ENCODE peak calls at places on chromosomes 6 and 20, in nine cellular contexts. W is spleen, K is sigmoid colon, P is HepG2, J is K562, L is HCT116, E is endothelial cell of umbilical vein, Y is GM12878, Q is H1. N is an unnamed sample.

GRCh38 chr6:95648636-95649035 is 71.3 kb downstream of the MANEA start:
- DNase-seq in W (no peak), K (no peak), P (peak), J (no peak), L (no peak), E (no peak), Y (no peak), Q (no peak), N (no peak)

GRCh38 chr20:53774487-53775203 is 181.0 kb upstream of the ZNF217 start:
- DNase-seq in W (no peak), K (no peak), P (no peak), J (no peak), L (peak), E (peak), Y (no peak), Q (no peak), N (no peak)

GRCh38 chr20:36399147-36399968 is 93.2 kb downstream of the DLGAP4 start:
- DNase-seq in W (no peak), K (no peak), P (peak), J (peak), L (peak), E (peak), Y (no peak), Q (peak), N (no peak)

GRCh38 chr6:37029249-37029959 is 23.9 kb downstream of the FGD2 start:
- DNase-seq in W (peak), K (peak), P (peak), J (peak), L (peak), E (peak), Y (no peak), Q (peak), N (peak)

GRCh38 chr20:32358883-32359632 is 927 bp downstream of the ASXL1 start:
- DNase-seq in W (peak), K (peak), P (peak), J (peak), L (no peak), E (peak), Y (no peak), Q (peak), N (peak)

GRCh38 chr6:147438758-147439528 is 69.5 kb upstream of the SAMD5 start:
- DNase-seq in W (no peak), K (no peak), P (no peak), J (no peak), L (no peak), E (no peak), Y (no peak), Q (peak), N (peak)

GRCh38 chr6:155301867-155302266 is 12.4 kb downstream of the TFB1M start:
- DNase-seq in W (no peak), K (no peak), P (no peak), J (no peak), L (no peak), E (no peak), Y (no peak), Q (no peak), N (no peak)

GRCh38 chr6:43806041-43806757 is 36.2 kb downstream of the VEGFA start:
- DNase-seq in W (no peak), K (no peak), P (peak), J (no peak), L (no peak), E (no peak), Y (no peak), Q (no peak), N (no peak)

GRCh38 chr6:15368186-15368585 is 122.3 kb downstream of the JARID2 start:
- DNase-seq in W (no peak), K (no peak), P (no peak), J (no peak), L (no peak), E (no peak), Y (no peak), Q (no peak), N (no peak)

GRCh38 chr20:63826753-63827152 is 4.3 kb downstream of the ZBTB46 start:
- DNase-seq in W (no peak), K (no peak), P (no peak), J (no peak), L (no peak), E (no peak), Y (no peak), Q (no peak), N (no peak)

GRCh38 chr6:137241481-137242011 is 22.4 kb upstream of the IFNGR1 start:
- DNase-seq in W (no peak), K (no peak), P (peak), J (no peak), L (no peak), E (no peak), Y (no peak), Q (no peak), N (no peak)

GRCh38 chr20:58075980-58076749 is 152.3 kb downstream of the ANKRD60 start:
- DNase-seq in W (no peak), K (no peak), P (no peak), J (no peak), L (no peak), E (no peak), Y (no peak), Q (peak), N (peak)

GRCh38 chr20:1390552-1391403 is 2.1 kb downstream of the FKBP1A start:
- DNase-seq in W (no peak), K (no peak), P (no peak), J (no peak), L (no peak), E (peak), Y (no peak), Q (no peak), N (peak)

GRCh38 chr6:106249658-106250057 is 75.9 kb downstream of the ATG5 start:
- DNase-seq in W (no peak), K (no peak), P (no peak), J (no peak), L (no peak), E (no peak), Y (no peak), Q (no peak), N (no peak)

DNA sequence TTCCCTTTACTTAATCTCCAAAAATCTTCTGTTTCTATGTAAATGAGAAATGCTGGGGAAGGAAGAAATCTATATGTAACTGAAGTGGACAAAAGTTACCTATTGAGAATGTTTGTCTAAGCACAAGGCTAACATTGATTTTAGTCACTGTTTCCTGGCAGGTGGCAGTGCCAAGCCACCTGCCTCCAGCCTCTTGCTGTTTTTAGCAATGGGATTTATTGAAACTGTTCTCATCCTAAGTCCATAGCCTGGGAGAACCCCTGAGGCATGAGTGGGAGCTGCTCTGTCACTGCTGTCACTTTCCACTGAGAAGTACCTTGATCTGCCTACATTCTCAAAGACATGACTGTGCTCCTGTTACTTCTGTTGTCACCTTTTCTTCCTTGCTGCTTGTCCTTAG is 14.7 kb downstream of the ENPP3 start:
- DNase-seq in W (no peak), K (no peak), P (no peak), J (no peak), L (no peak), E (no peak), Y (no peak), Q (no peak), N (no peak)
- TF ChIP-seq POLR2AphosphoS5 in W (no peak), K (no peak), P (no peak), J (no peak), L (no peak), E (no peak), Y (no peak), Q (no peak), N (no peak)

DNA sequence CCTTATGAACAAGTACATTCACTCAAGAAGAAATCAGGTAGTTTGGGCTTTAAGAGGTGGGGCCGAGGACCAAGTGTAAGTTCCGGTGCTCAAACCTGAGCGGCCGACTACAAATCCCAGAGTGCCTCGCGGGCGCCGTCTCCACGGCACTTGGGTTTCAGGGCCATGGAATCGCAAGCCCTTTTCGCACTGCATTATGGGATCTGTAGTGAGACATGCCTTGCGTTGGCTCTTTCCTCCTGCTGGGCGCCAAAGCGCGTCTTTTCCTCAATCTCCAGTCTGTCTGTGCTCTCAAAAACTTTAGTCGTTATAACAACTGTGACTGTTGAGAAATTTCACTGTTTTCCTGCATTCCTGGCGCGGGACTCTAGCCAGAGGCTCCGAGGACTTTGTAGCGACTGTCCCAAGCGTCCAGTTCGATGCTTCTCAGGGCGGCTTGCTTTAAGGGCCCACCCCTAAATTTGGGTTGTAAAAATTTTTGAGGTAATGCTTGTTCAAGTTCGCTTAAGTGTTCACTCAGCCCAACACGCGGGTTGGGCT is 408 bp upstream of the FBXO9 start:
- DNase-seq in W (peak), K (peak), P (peak), J (peak), L (peak), E (peak), Y (peak), Q (peak), N (peak)
- TF ChIP-seq POLR2A in W (no peak), K (no peak), P (peak), J (no peak), L (peak), E (peak), Y (no peak), Q (no peak), N (no peak)

GRCh38 chr6:118544105-118544504 is 4.0 kb upstream of the PLN start:
- DNase-seq in W (no peak), K (no peak), P (no peak), J (no peak), L (no peak), E (peak), Y (no peak), Q (no peak), N (no peak)

GRCh38 chr6:118551063-118551672 is 3.1 kb downstream of the PLN start:
- DNase-seq in W (no peak), K (no peak), P (peak), J (peak), L (peak), E (peak), Y (no peak), Q (no peak), N (no peak)

GRCh38 chr6:118546164-118546929 is 1.7 kb upstream of the PLN start:
- DNase-seq in W (no peak), K (no peak), P (no peak), J (no peak), L (no peak), E (no peak), Y (no peak), Q (no peak), N (no peak)

GRCh38 chr6:118551673-118552063 is 3.6 kb downstream of the PLN start:
- DNase-seq in W (no peak), K (no peak), P (no peak), J (no peak), L (no peak), E (no peak), Y (no peak), Q (no peak), N (no peak)

GRCh38 chr6:118548136-118548535 is at the start of gene PLN:
- DNase-seq in W (no peak), K (no peak), P (no peak), J (peak), L (no peak), E (no peak), Y (no peak), Q (no peak), N (no peak)
- TF ChIP-seq POLR2AphosphoS5 in W (no peak), K (peak), P (no peak), J (no peak), L (no peak), E (no peak), Y (no peak), Q (no peak), N (no peak)

GRCh38 chr6:42787018-42787611 is 5.3 kb downstream of the BICRAL start:
- DNase-seq in W (no peak), K (no peak), P (no peak), J (no peak), L (no peak), E (no peak), Y (no peak), Q (no peak), N (no peak)

GRCh38 chr6:42791706-42792320 is 10.0 kb downstream of the BICRAL start:
- DNase-seq in W (no peak), K (no peak), P (no peak), J (no peak), L (no peak), E (no peak), Y (no peak), Q (no peak), N (no peak)

GRCh38 chr6:42788671-42789070 is 6.8 kb downstream of the BICRAL start:
- DNase-seq in W (no peak), K (peak), P (no peak), J (no peak), L (no peak), E (no peak), Y (no peak), Q (no peak), N (no peak)

GRCh38 chr6:42786525-42786985 is 4.7 kb downstream of the BICRAL start:
- DNase-seq in W (no peak), K (no peak), P (no peak), J (no peak), L (no peak), E (no peak), Y (no peak), Q (no peak), N (no peak)

GRCh38 chr6:42790549-42791181 is 8.8 kb downstream of the BICRAL start:
- DNase-seq in W (no peak), K (no peak), P (no peak), J (no peak), L (no peak), E (no peak), Y (no peak), Q (no peak), N (no peak)
- TF ChIP-seq POLR2A in W (no peak), K (no peak), P (no peak), J (peak), L (no peak), E (no peak), Y (no peak), Q (no peak), N (no peak)

GRCh38 chr6:159984268-159984786 is 15.4 kb downstream of the IGF2R start:
- DNase-seq in W (no peak), K (no peak), P (no peak), J (peak), L (no peak), E (no peak), Y (no peak), Q (no peak), N (no peak)

GRCh38 chr6:159985296-159985940 is 16.5 kb downstream of the IGF2R start:
- DNase-seq in W (no peak), K (no peak), P (no peak), J (no peak), L (no peak), E (no peak), Y (no peak), Q (no peak), N (no peak)

GRCh38 chr6:159981591-159982245 is 12.8 kb downstream of the IGF2R start:
- DNase-seq in W (peak), K (peak), P (no peak), J (peak), L (no peak), E (peak), Y (peak), Q (no peak), N (peak)

GRCh38 chr6:159982726-159983506 is 14.0 kb downstream of the IGF2R start:
- DNase-seq in W (peak), K (no peak), P (no peak), J (no peak), L (no peak), E (peak), Y (no peak), Q (no peak), N (no peak)

DNA sequence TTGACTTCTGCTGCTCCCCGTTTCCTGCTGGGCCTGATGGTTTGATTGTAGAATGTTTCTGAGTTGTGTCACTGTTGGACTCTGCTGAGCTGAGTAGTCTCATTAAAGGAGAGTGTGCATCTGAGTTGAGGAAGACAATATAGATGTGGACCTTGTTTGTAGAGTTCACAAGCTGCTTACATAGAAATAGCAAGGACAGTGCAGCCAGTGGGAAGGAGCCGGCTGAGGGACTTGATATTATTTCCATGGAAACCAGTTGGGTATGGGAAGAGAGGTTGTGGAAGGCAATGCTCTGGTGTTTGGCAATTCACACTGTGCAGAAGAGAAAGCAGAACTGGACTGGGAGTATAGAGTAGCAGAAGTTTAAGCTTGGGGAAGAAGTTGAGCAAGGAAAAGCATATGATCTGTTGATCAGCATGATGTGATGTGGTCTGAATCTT is 14.8 kb downstream of the IGF2R start:
- DNase-seq in W (no peak), K (no peak), P (no peak), J (no peak), L (no peak), E (no peak), Y (no peak), Q (no peak), N (no peak)
- TF ChIP-seq POLR2AphosphoS5 in W (no peak), K (no peak), P (no peak), J (no peak), L (no peak), E (no peak), Y (no peak), Q (no peak), N (no peak)

GRCh38 chr20:47330933-47331708 is 25.4 kb downstream of the ZMYND8 start:
- DNase-seq in W (no peak), K (no peak), P (no peak), J (peak), L (peak), E (peak), Y (no peak), Q (no peak), N (no peak)

GRCh38 chr20:47336013-47336754 is 20.3 kb downstream of the ZMYND8 start:
- DNase-seq in W (peak), K (peak), P (no peak), J (no peak), L (no peak), E (no peak), Y (no peak), Q (no peak), N (no peak)

GRCh38 chr20:47335251-47336012 is 21.1 kb downstream of the ZMYND8 start:
- DNase-seq in W (no peak), K (no peak), P (no peak), J (no peak), L (no peak), E (no peak), Y (no peak), Q (no peak), N (no peak)

GRCh38 chr20:47332381-47333206 is 23.9 kb downstream of the ZMYND8 start:
- DNase-seq in W (no peak), K (no peak), P (no peak), J (peak), L (no peak), E (no peak), Y (no peak), Q (no peak), N (no peak)

DNA sequence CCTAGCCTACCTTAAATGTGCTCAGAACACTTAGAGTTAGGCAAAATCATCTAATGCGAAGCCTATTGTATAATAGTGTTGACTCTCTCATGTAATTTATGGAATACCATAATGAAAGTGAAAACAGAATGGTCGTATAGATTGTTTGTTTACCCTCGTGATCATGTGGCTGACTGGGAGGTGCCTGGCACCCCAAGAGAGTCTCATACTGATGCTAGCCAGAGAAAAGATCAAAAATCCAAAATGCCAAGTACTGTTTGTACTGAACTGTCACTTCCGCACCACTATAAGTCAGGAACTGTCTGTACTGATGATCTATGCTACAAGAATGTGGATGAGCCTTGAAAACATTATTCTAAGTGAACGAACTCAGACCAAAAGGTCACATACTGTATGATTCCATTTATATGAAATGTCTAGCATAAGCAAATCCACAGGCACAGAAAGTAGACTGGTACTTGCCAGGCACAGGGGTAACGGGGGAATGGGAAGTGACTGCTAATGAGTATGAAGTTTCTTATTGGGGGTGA is 22.4 kb downstream of the ZMYND8 start:
- DNase-seq in W (no peak), K (no peak), P (peak), J (no peak), L (no peak), E (peak), Y (no peak), Q (no peak), N (no peak)
- TF ChIP-seq POLR2A in W (no peak), K (no peak), P (no peak), J (no peak), L (no peak), E (peak), Y (no peak), Q (no peak), N (peak)

N was measured in upper lobe of left lung.